ENCODE peak calls at places on chromosomes 12 and 14, in six cellular contexts. Z is ovary, J is body of pancreas, T is fibroblast of lung, U is small intestine, K is iPS DF 6.9. F is an unnamed sample. For H3K4me1, the result is how much of the 10 kb centered on the place peaks cover.

GRCh38 chr14:95460647-95461478 is 55.6 kb downstream of the SYNE3 start:
- DNase-seq in T (peak), K (no peak), U (peak), Z (peak), J (no peak), F (peak)

GRCh38 chr14:52075371-52075770 is 6.5 kb upstream of the NID2 start:
- DNase-seq in J (no peak), Z (no peak), U (no peak), K (no peak), T (no peak), F (no peak)

GRCh38 chr14:45212231-45212630 is 40.8 kb downstream of the MIS18BP1 start:
- DNase-seq in Z (no peak), T (no peak), U (no peak), K (no peak), J (peak), F (no peak)

GRCh38 chr12:42790761-42791151 is 201.2 kb upstream of the PRICKLE1 start:
- DNase-seq in K (no peak), T (peak), Z (no peak), U (no peak), J (no peak), F (peak)

GRCh38 chr12:68559246-68559645 is 51.5 kb upstream of the RAP1B start:
- DNase-seq in K (no peak), T (no peak), Z (no peak), U (peak), J (no peak), F (no peak)

GRCh38 chr12:818733-819132 is 66.4 kb downstream of the WNK1 start:
- DNase-seq in Z (no peak), J (no peak), U (no peak), T (no peak), K (no peak), F (no peak)

GRCh38 chr12:26276709-26277108 is 81.3 kb downstream of the SSPN start:
- DNase-seq in T (no peak), U (no peak), J (no peak), K (no peak), Z (no peak), F (no peak)

GRCh38 chr14:76977793-76978730 is 50.4 kb downstream of the IRF2BPL start:
- DNase-seq in U (no peak), T (peak), K (no peak), Z (peak), J (peak), F (no peak)

DNA sequence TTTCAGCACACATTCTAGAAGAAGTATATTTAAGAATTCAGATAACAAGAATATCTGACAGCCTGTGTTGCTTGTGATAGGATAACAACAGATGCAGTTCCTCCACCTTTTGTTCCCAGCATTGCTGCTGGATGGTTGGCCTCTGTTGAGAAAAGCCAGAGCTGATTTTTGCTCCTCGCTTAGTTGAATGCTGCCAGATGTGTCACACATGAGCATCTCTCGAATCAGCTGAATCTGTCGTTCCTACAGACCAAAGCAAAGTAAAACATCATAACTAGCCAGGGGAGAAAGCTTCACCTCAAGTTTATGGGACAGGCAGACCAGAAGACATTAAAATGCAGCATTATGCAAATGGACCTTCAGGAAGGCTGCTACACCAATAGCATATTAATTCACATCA is 20.1 kb downstream of the RACGAP1 start:
- DNase-seq in Z (no peak), T (no peak), U (no peak), J (no peak), K (no peak), F (no peak)
- H3K4me1 ChIP-seq in Z (under half), T (under half), U (under half), J (under half), K (under half), F (under half)

GRCh38 chr12:119180380-119181040 is 1.8 kb downstream of the HSPB8 start:
- DNase-seq in K (no peak), Z (peak), J (no peak), U (no peak), T (peak), F (peak)
- H3K4me1 ChIP-seq in K (under half), Z (under half), J (under half), U (under half), T (under half), F (half or more)

GRCh38 chr14:65915125-65915524 is 502.6 kb downstream of the FUT8 start:
- DNase-seq in Z (no peak), K (no peak), J (no peak), T (no peak), U (no peak), F (no peak)
- H3K4me1 ChIP-seq in Z (under half), K (under half), J (under half), T (under half), U (under half), F (under half)

DNA sequence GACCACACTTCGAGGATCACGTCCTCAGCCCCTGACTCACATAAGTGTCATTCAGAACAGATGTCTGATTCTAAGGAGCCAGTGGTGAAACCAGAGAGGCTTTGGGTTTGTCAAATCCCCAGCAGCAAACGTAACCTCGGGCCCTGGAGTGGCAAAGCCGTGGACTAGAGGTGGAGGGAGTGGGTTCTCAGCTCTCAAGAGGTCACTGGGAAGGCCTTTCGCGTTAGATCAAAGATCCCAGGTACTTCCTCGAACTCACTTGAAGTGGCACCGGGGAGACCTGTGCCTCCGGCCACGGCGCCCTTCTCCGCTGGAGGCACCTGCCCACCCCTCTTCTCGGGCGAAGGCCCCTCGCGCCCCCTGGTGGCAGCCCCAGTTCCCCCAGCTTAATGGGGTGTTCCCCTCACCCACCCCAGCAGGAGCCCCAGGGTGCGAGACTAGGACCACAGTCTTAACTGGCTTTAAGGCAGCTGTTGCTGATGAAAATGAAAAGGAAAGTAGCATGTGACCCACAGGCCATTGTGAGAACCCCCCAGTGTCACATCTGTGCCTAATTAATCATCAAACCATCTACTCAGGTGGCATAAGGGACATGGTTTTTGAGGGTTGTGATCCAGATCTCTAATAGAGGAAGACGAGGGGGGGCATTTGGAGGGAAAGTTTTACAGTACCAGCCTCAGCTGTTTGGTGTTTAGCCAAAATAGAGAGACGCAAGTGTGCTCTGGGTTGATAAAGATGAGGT is 672 bp upstream of the ESR2 start:
- DNase-seq in K (no peak), Z (peak), U (peak), J (peak), T (peak), F (peak)
- H3K4me1 ChIP-seq in K (under half), Z (under half), U (under half), J (under half), T (under half), F (under half)